ENCODE peak calls at places on chromosomes 16 and 17, in ten cellular contexts. One of them, this sample, is unnamed. For H3K4me1, the result is how much of the 10 kb centered on the place peaks cover.

GRCh38 chr17:77036841-77037381 is 103.9 kb upstream of the SEC14L1 start:
- DNase-seq in neuronal stem cell: no peak
- DNase-seq in uterus: no peak
- DNase-seq in endothelial cell of umbilical vein: no peak
- DNase-seq in CD8-positive, alpha-beta T cell: no peak
- DNase-seq in tibial nerve: no peak
- DNase-seq in fibroblast of lung: no peak
- DNase-seq in IMR-90: no peak
- DNase-seq in Peyer's patch: no peak
- DNase-seq in body of pancreas: no peak
- DNase-seq in this sample: no peak

GRCh38 chr16:2933136-2933535 is 21.4 kb downstream of the FLYWCH1 start:
- DNase-seq in uterus: no peak
- DNase-seq in tibial nerve: no peak
- DNase-seq in endothelial cell of umbilical vein: no peak
- DNase-seq in body of pancreas: no peak
- DNase-seq in neuronal stem cell: no peak
- DNase-seq in fibroblast of lung: no peak
- DNase-seq in IMR-90: no peak
- DNase-seq in Peyer's patch: no peak
- DNase-seq in CD8-positive, alpha-beta T cell: no peak
- DNase-seq in this sample: no peak

GRCh38 chr16:74558873-74559272 is 48.0 kb downstream of the GLG1 start:
- DNase-seq in tibial nerve: no peak
- DNase-seq in body of pancreas: no peak
- DNase-seq in endothelial cell of umbilical vein: no peak
- DNase-seq in CD8-positive, alpha-beta T cell: no peak
- DNase-seq in Peyer's patch: no peak
- DNase-seq in IMR-90: no peak
- DNase-seq in uterus: no peak
- DNase-seq in neuronal stem cell: no peak
- DNase-seq in fibroblast of lung: no peak
- DNase-seq in this sample: no peak

GRCh38 chr16:3495166-3495565 is at the start of gene C16orf90:
- DNase-seq in Peyer's patch: no peak
- DNase-seq in tibial nerve: no peak
- DNase-seq in uterus: no peak
- DNase-seq in neuronal stem cell: no peak
- DNase-seq in CD8-positive, alpha-beta T cell: no peak
- DNase-seq in fibroblast of lung: no peak
- DNase-seq in endothelial cell of umbilical vein: no peak
- DNase-seq in body of pancreas: no peak
- DNase-seq in IMR-90: no peak
- DNase-seq in this sample: no peak

GRCh38 chr17:47413872-47414271 is 90.1 kb downstream of the EFCAB13 start:
- DNase-seq in IMR-90: peak
- DNase-seq in uterus: no peak
- DNase-seq in endothelial cell of umbilical vein: no peak
- DNase-seq in fibroblast of lung: no peak
- DNase-seq in Peyer's patch: no peak
- DNase-seq in CD8-positive, alpha-beta T cell: no peak
- DNase-seq in neuronal stem cell: no peak
- DNase-seq in tibial nerve: no peak
- DNase-seq in body of pancreas: no peak
- DNase-seq in this sample: no peak

GRCh38 chr16:68257906-68258800 is 6.2 kb upstream of the SLC7A6 start:
- DNase-seq in uterus: no peak
- DNase-seq in Peyer's patch: peak
- DNase-seq in fibroblast of lung: peak
- DNase-seq in neuronal stem cell: no peak
- DNase-seq in tibial nerve: no peak
- DNase-seq in endothelial cell of umbilical vein: peak
- DNase-seq in body of pancreas: no peak
- DNase-seq in CD8-positive, alpha-beta T cell: no peak
- DNase-seq in IMR-90: peak
- DNase-seq in this sample: peak

GRCh38 chr17:48586355-48586924 is 3.6 kb downstream of the HOXB3 start:
- DNase-seq in neuronal stem cell: no peak
- DNase-seq in CD8-positive, alpha-beta T cell: no peak
- DNase-seq in tibial nerve: no peak
- DNase-seq in Peyer's patch: no peak
- DNase-seq in uterus: no peak
- DNase-seq in IMR-90: peak
- DNase-seq in endothelial cell of umbilical vein: peak
- DNase-seq in fibroblast of lung: peak
- DNase-seq in body of pancreas: no peak
- DNase-seq in this sample: no peak

GRCh38 chr16:71961066-71962039 is 38.8 kb downstream of the PKD1L3 start:
- DNase-seq in fibroblast of lung: peak
- DNase-seq in endothelial cell of umbilical vein: peak
- DNase-seq in body of pancreas: peak
- DNase-seq in uterus: peak
- DNase-seq in Peyer's patch: peak
- DNase-seq in tibial nerve: peak
- DNase-seq in neuronal stem cell: peak
- DNase-seq in CD8-positive, alpha-beta T cell: peak
- DNase-seq in IMR-90: peak
- DNase-seq in this sample: peak

GRCh38 chr17:59126809-59127417 is 20.2 kb upstream of the TRIM37 start:
- DNase-seq in fibroblast of lung: no peak
- DNase-seq in Peyer's patch: no peak
- DNase-seq in neuronal stem cell: no peak
- DNase-seq in CD8-positive, alpha-beta T cell: no peak
- DNase-seq in body of pancreas: no peak
- DNase-seq in endothelial cell of umbilical vein: no peak
- DNase-seq in IMR-90: no peak
- DNase-seq in tibial nerve: no peak
- DNase-seq in uterus: no peak
- DNase-seq in this sample: no peak

GRCh38 chr16:57091200-57091989 is 988 bp upstream of the CPNE2 start:
- DNase-seq in endothelial cell of umbilical vein: peak
- DNase-seq in IMR-90: peak
- DNase-seq in tibial nerve: peak
- DNase-seq in uterus: peak
- DNase-seq in CD8-positive, alpha-beta T cell: no peak
- DNase-seq in fibroblast of lung: peak
- DNase-seq in body of pancreas: peak
- DNase-seq in neuronal stem cell: no peak
- DNase-seq in Peyer's patch: peak
- DNase-seq in this sample: peak

DNA sequence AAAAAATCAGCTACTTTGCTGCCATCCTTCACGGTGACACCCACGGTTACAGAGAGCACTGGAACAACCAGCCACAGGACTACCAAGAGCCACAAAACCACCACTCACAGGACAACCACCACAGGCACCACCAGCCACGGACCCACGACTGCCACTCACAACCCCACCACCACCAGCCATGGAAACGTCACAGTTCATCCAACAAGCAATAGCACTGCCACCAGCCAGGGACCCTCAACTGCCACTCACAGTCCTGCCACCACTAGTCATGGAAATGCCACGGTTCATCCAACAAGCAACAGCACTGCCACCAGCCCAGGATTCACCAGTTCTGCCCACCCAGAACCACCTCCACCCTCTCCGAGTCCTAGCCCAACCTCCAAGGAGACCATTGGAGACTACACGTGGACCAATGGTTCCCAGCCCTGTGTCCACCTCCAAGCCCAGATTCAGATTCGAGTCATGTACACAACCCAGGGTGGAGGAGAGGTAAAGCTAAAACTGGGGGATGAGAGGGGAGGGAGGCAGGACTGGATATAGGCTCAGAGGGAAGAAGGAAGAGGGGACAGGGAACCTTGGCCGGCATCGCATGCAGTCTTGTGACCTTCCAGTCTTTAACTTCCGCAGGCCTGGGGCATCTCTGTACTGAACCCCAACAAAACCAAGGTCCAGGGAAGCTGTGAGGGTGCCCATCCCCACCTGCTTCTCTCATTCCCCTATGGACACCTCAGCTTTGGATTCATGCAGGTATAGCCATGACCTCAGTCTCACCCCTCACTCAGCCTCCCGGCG is 597 bp downstream of the CD68 start:
- DNase-seq in IMR-90: no peak
- DNase-seq in uterus: no peak
- DNase-seq in Peyer's patch: no peak
- DNase-seq in endothelial cell of umbilical vein: no peak
- DNase-seq in neuronal stem cell: no peak
- DNase-seq in CD8-positive, alpha-beta T cell: no peak
- DNase-seq in fibroblast of lung: no peak
- DNase-seq in tibial nerve: peak
- DNase-seq in body of pancreas: no peak
- DNase-seq in this sample: no peak
- H3K4me1 ChIP-seq in IMR-90: under half
- H3K4me1 ChIP-seq in uterus: under half
- H3K4me1 ChIP-seq in Peyer's patch: under half
- H3K4me1 ChIP-seq in endothelial cell of umbilical vein: half or more
- H3K4me1 ChIP-seq in neuronal stem cell: under half
- H3K4me1 ChIP-seq in CD8-positive, alpha-beta T cell: under half
- H3K4me1 ChIP-seq in fibroblast of lung: under half
- H3K4me1 ChIP-seq in tibial nerve: half or more
- H3K4me1 ChIP-seq in body of pancreas: half or more
- H3K4me1 ChIP-seq in this sample: under half

GRCh38 chr17:42422412-42422957 is 571 bp downstream of the CAVIN1 start:
- DNase-seq in endothelial cell of umbilical vein: no peak
- DNase-seq in IMR-90: peak
- DNase-seq in Peyer's patch: peak
- DNase-seq in tibial nerve: no peak
- DNase-seq in body of pancreas: peak
- DNase-seq in fibroblast of lung: no peak
- DNase-seq in CD8-positive, alpha-beta T cell: peak
- DNase-seq in uterus: no peak
- DNase-seq in neuronal stem cell: no peak
- DNase-seq in this sample: peak

GRCh38 chr17:42424991-42425610 is 2.0 kb upstream of the CAVIN1 start:
- DNase-seq in tibial nerve: no peak
- DNase-seq in body of pancreas: no peak
- DNase-seq in uterus: no peak
- DNase-seq in IMR-90: peak
- DNase-seq in endothelial cell of umbilical vein: no peak
- DNase-seq in CD8-positive, alpha-beta T cell: no peak
- DNase-seq in Peyer's patch: no peak
- DNase-seq in neuronal stem cell: no peak
- DNase-seq in fibroblast of lung: no peak
- DNase-seq in this sample: no peak

GRCh38 chr17:42422958-42423712 is at the start of gene CAVIN1:
- DNase-seq in uterus: peak
- DNase-seq in Peyer's patch: peak
- DNase-seq in body of pancreas: peak
- DNase-seq in neuronal stem cell: peak
- DNase-seq in fibroblast of lung: peak
- DNase-seq in endothelial cell of umbilical vein: peak
- DNase-seq in IMR-90: peak
- DNase-seq in CD8-positive, alpha-beta T cell: no peak
- DNase-seq in tibial nerve: peak
- DNase-seq in this sample: peak

GRCh38 chr17:42423766-42424165 is 710 bp upstream of the CAVIN1 start:
- DNase-seq in endothelial cell of umbilical vein: no peak
- DNase-seq in IMR-90: no peak
- DNase-seq in body of pancreas: no peak
- DNase-seq in Peyer's patch: no peak
- DNase-seq in uterus: no peak
- DNase-seq in CD8-positive, alpha-beta T cell: no peak
- DNase-seq in fibroblast of lung: no peak
- DNase-seq in tibial nerve: no peak
- DNase-seq in neuronal stem cell: no peak
- DNase-seq in this sample: no peak

GRCh38 chr17:42421479-42422332 is 1.4 kb downstream of the CAVIN1 start:
- DNase-seq in IMR-90: peak
- DNase-seq in body of pancreas: no peak
- DNase-seq in neuronal stem cell: no peak
- DNase-seq in endothelial cell of umbilical vein: peak
- DNase-seq in Peyer's patch: no peak
- DNase-seq in tibial nerve: no peak
- DNase-seq in CD8-positive, alpha-beta T cell: no peak
- DNase-seq in uterus: peak
- DNase-seq in fibroblast of lung: peak
- DNase-seq in this sample: peak
- H3K4me1 ChIP-seq in IMR-90: under half
- H3K4me1 ChIP-seq in body of pancreas: under half
- H3K4me1 ChIP-seq in neuronal stem cell: under half
- H3K4me1 ChIP-seq in endothelial cell of umbilical vein: under half
- H3K4me1 ChIP-seq in Peyer's patch: under half
- H3K4me1 ChIP-seq in tibial nerve: under half
- H3K4me1 ChIP-seq in CD8-positive, alpha-beta T cell: under half
- H3K4me1 ChIP-seq in uterus: under half
- H3K4me1 ChIP-seq in fibroblast of lung: under half
- H3K4me1 ChIP-seq in this sample: under half

DNA sequence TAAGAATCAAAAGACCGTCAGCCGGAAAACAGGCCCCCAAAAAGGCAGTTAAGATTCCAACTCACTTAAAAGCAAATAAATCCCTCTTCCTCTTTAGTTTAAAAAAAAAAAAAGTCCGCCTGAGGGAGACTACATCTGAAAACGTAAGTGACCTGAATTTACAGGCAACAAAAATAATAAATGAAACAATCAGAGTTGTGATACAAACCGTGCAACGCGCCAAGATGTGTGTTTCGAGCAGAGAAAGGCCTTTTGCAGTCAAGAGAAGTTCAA is 1.1 kb downstream of the KANSL1 start:
- DNase-seq in uterus: no peak
- DNase-seq in endothelial cell of umbilical vein: no peak
- DNase-seq in neuronal stem cell: no peak
- DNase-seq in fibroblast of lung: no peak
- DNase-seq in IMR-90: no peak
- DNase-seq in body of pancreas: no peak
- DNase-seq in CD8-positive, alpha-beta T cell: no peak
- DNase-seq in tibial nerve: no peak
- DNase-seq in Peyer's patch: no peak
- DNase-seq in this sample: no peak
- H3K4me1 ChIP-seq in uterus: under half
- H3K4me1 ChIP-seq in endothelial cell of umbilical vein: under half
- H3K4me1 ChIP-seq in neuronal stem cell: under half
- H3K4me1 ChIP-seq in fibroblast of lung: under half
- H3K4me1 ChIP-seq in IMR-90: under half
- H3K4me1 ChIP-seq in body of pancreas: half or more
- H3K4me1 ChIP-seq in CD8-positive, alpha-beta T cell: half or more
- H3K4me1 ChIP-seq in tibial nerve: under half
- H3K4me1 ChIP-seq in Peyer's patch: under half
- H3K4me1 ChIP-seq in this sample: under half

DNA sequence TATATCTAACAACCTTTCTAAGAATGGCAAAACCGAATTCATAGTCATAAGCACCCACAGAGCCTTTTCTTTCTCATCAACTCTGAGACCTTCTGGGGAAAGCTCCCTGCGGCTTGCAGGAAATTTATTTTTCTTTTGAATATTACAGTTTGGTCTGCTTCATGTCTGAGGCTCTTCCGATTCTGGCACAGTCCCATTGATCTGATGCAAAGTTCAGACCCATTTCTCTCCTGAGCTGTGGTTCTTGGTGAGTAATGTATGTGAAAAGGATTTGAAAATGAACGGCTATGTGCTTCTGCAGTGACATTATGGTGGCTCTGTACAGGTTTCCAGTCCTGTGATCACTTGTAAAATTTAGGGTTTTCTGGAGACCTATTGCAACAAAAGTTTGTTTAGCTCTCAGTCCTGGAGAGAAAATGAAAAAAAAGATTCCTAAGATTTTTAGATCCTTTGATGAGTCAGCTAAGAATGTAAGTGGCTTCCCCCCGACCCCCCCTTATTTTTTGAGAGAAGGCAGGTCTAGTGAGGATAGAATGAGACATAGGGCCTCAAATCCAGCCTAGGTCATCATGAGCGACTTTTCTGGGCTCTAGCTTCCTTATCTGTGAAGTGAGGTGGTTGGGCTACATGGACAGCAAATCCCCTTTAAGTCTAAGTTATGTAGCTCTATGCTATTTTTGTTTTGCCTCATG is 4.6 kb downstream of the GAN start:
- DNase-seq in CD8-positive, alpha-beta T cell: no peak
- DNase-seq in tibial nerve: no peak
- DNase-seq in neuronal stem cell: no peak
- DNase-seq in IMR-90: peak
- DNase-seq in body of pancreas: no peak
- DNase-seq in Peyer's patch: no peak
- DNase-seq in uterus: no peak
- DNase-seq in fibroblast of lung: peak
- DNase-seq in endothelial cell of umbilical vein: no peak
- DNase-seq in this sample: peak
- H3K4me1 ChIP-seq in CD8-positive, alpha-beta T cell: under half
- H3K4me1 ChIP-seq in tibial nerve: under half
- H3K4me1 ChIP-seq in neuronal stem cell: under half
- H3K4me1 ChIP-seq in IMR-90: under half
- H3K4me1 ChIP-seq in body of pancreas: under half
- H3K4me1 ChIP-seq in Peyer's patch: under half
- H3K4me1 ChIP-seq in uterus: under half
- H3K4me1 ChIP-seq in fibroblast of lung: under half
- H3K4me1 ChIP-seq in endothelial cell of umbilical vein: under half
- H3K4me1 ChIP-seq in this sample: half or more

This sample was measured in SJSA1.